ENCODE peak calls at places on chromosomes 7 and 10, in nine cellular contexts. One of them, this sample, is unnamed.

GRCh38 chr7:121267612-121268011 is 61.2 kb upstream of the WNT16 start:
- DNase-seq in AG04450: no peak
- DNase-seq in brain microvascular endothelial cell: no peak
- DNase-seq in choroid plexus epithelial cell: no peak
- DNase-seq in stomach: no peak
- DNase-seq in left ventricle myocardium inferior: no peak
- DNase-seq in psoas muscle: no peak
- DNase-seq in MCF 10A: no peak
- DNase-seq in gastrocnemius medialis: no peak
- DNase-seq in this sample: no peak

GRCh38 chr7:151990567-151990966 is 34.3 kb downstream of the GALNTL5 start:
- DNase-seq in AG04450: no peak
- DNase-seq in brain microvascular endothelial cell: peak; percentile 32
- DNase-seq in choroid plexus epithelial cell: peak; percentile 13
- DNase-seq in stomach: no peak
- DNase-seq in left ventricle myocardium inferior: no peak
- DNase-seq in psoas muscle: no peak
- DNase-seq in MCF 10A: peak; percentile 24
- DNase-seq in gastrocnemius medialis: no peak
- DNase-seq in this sample: no peak

GRCh38 chr10:15324113-15324512 is 47.0 kb downstream of the FAM171A1 start:
- DNase-seq in AG04450: no peak
- DNase-seq in brain microvascular endothelial cell: no peak
- DNase-seq in choroid plexus epithelial cell: no peak
- DNase-seq in stomach: no peak
- DNase-seq in left ventricle myocardium inferior: no peak
- DNase-seq in psoas muscle: no peak
- DNase-seq in MCF 10A: no peak
- DNase-seq in gastrocnemius medialis: no peak
- DNase-seq in this sample: no peak

GRCh38 chr10:11881477-11882417 is 58.6 kb downstream of the PROSER2 start:
- DNase-seq in AG04450: no peak
- DNase-seq in brain microvascular endothelial cell: no peak
- DNase-seq in choroid plexus epithelial cell: peak; percentile 46
- DNase-seq in stomach: no peak
- DNase-seq in left ventricle myocardium inferior: no peak
- DNase-seq in psoas muscle: no peak
- DNase-seq in MCF 10A: peak; percentile 80
- DNase-seq in gastrocnemius medialis: no peak
- DNase-seq in this sample: no peak

GRCh38 chr7:79822620-79823240 is 311.9 kb upstream of the GNAI1 start:
- DNase-seq in AG04450: no peak
- DNase-seq in brain microvascular endothelial cell: no peak
- DNase-seq in choroid plexus epithelial cell: no peak
- DNase-seq in stomach: no peak
- DNase-seq in left ventricle myocardium inferior: no peak
- DNase-seq in psoas muscle: no peak
- DNase-seq in MCF 10A: no peak
- DNase-seq in gastrocnemius medialis: no peak
- DNase-seq in this sample: no peak

GRCh38 chr7:156379242-156380070 is 261.1 kb upstream of the RNF32 start:
- DNase-seq in AG04450: no peak
- DNase-seq in brain microvascular endothelial cell: no peak
- DNase-seq in choroid plexus epithelial cell: no peak
- DNase-seq in stomach: no peak
- DNase-seq in left ventricle myocardium inferior: no peak
- DNase-seq in psoas muscle: no peak
- DNase-seq in MCF 10A: no peak
- DNase-seq in gastrocnemius medialis: no peak
- DNase-seq in this sample: no peak

GRCh38 chr10:47452495-47453434 is 31.1 kb downstream of the ANXA8 start:
- DNase-seq in AG04450: no peak
- DNase-seq in brain microvascular endothelial cell: no peak
- DNase-seq in choroid plexus epithelial cell: no peak
- DNase-seq in stomach: no peak
- DNase-seq in left ventricle myocardium inferior: no peak
- DNase-seq in psoas muscle: no peak
- DNase-seq in MCF 10A: no peak
- DNase-seq in gastrocnemius medialis: no peak
- DNase-seq in this sample: no peak

GRCh38 chr10:87794285-87794684 is 23.7 kb downstream of the ATAD1 start:
- DNase-seq in AG04450: no peak
- DNase-seq in brain microvascular endothelial cell: no peak
- DNase-seq in choroid plexus epithelial cell: no peak
- DNase-seq in stomach: no peak
- DNase-seq in left ventricle myocardium inferior: no peak
- DNase-seq in psoas muscle: no peak
- DNase-seq in MCF 10A: no peak
- DNase-seq in gastrocnemius medialis: no peak
- DNase-seq in this sample: no peak

GRCh38 chr7:141744131-141744530 is 6.0 kb downstream of the SSBP1 start:
- DNase-seq in AG04450: no peak
- DNase-seq in brain microvascular endothelial cell: no peak
- DNase-seq in choroid plexus epithelial cell: no peak
- DNase-seq in stomach: no peak
- DNase-seq in left ventricle myocardium inferior: no peak
- DNase-seq in psoas muscle: no peak
- DNase-seq in MCF 10A: no peak
- DNase-seq in gastrocnemius medialis: no peak
- DNase-seq in this sample: no peak

GRCh38 chr7:42235734-42236133 is 1.3 kb downstream of the GLI3 start:
- DNase-seq in AG04450: no peak
- DNase-seq in brain microvascular endothelial cell: no peak
- DNase-seq in choroid plexus epithelial cell: no peak
- DNase-seq in stomach: no peak
- DNase-seq in left ventricle myocardium inferior: no peak
- DNase-seq in psoas muscle: no peak
- DNase-seq in MCF 10A: peak; percentile 27
- DNase-seq in gastrocnemius medialis: no peak
- DNase-seq in this sample: no peak

GRCh38 chr7:46848944-46849343 is 733.0 kb downstream of the TNS3 start:
- DNase-seq in AG04450: no peak
- DNase-seq in brain microvascular endothelial cell: no peak
- DNase-seq in choroid plexus epithelial cell: peak; percentile 14
- DNase-seq in stomach: no peak
- DNase-seq in left ventricle myocardium inferior: no peak
- DNase-seq in psoas muscle: no peak
- DNase-seq in MCF 10A: no peak
- DNase-seq in gastrocnemius medialis: no peak
- DNase-seq in this sample: no peak

GRCh38 chr10:81838950-81839349 is 36.0 kb upstream of the NRG3 start:
- DNase-seq in AG04450: no peak
- DNase-seq in brain microvascular endothelial cell: peak; percentile 10
- DNase-seq in choroid plexus epithelial cell: peak; percentile 13
- DNase-seq in stomach: no peak
- DNase-seq in left ventricle myocardium inferior: no peak
- DNase-seq in psoas muscle: no peak
- DNase-seq in MCF 10A: peak; percentile 8
- DNase-seq in gastrocnemius medialis: no peak
- DNase-seq in this sample: no peak

GRCh38 chr7:134613623-134614347 is 32.9 kb upstream of the BPGM start:
- DNase-seq in AG04450: peak; percentile 91
- DNase-seq in brain microvascular endothelial cell: peak; percentile 97
- DNase-seq in choroid plexus epithelial cell: peak; percentile 98
- DNase-seq in stomach: no peak
- DNase-seq in left ventricle myocardium inferior: no peak
- DNase-seq in psoas muscle: no peak
- DNase-seq in MCF 10A: peak; percentile 97
- DNase-seq in gastrocnemius medialis: peak; percentile 18
- DNase-seq in this sample: no peak

GRCh38 chr7:157760004-157760730 is 423.4 kb downstream of the DNAJB6 start:
- DNase-seq in AG04450: no peak
- DNase-seq in brain microvascular endothelial cell: no peak
- DNase-seq in choroid plexus epithelial cell: peak; percentile 21
- DNase-seq in stomach: no peak
- DNase-seq in left ventricle myocardium inferior: no peak
- DNase-seq in psoas muscle: no peak
- DNase-seq in MCF 10A: no peak
- DNase-seq in gastrocnemius medialis: no peak
- DNase-seq in this sample: no peak

GRCh38 chr7:157590526-157590925 is 253.7 kb downstream of the DNAJB6 start:
- DNase-seq in AG04450: no peak
- DNase-seq in brain microvascular endothelial cell: no peak
- DNase-seq in choroid plexus epithelial cell: no peak
- DNase-seq in stomach: no peak
- DNase-seq in left ventricle myocardium inferior: no peak
- DNase-seq in psoas muscle: no peak
- DNase-seq in MCF 10A: no peak
- DNase-seq in gastrocnemius medialis: no peak
- DNase-seq in this sample: no peak

GRCh38 chr10:91312031-91312733 is 91.7 kb downstream of the PCGF5 start:
- DNase-seq in AG04450: no peak
- DNase-seq in brain microvascular endothelial cell: peak; percentile 32
- DNase-seq in choroid plexus epithelial cell: no peak
- DNase-seq in stomach: no peak
- DNase-seq in left ventricle myocardium inferior: no peak
- DNase-seq in psoas muscle: no peak
- DNase-seq in MCF 10A: no peak
- DNase-seq in gastrocnemius medialis: no peak
- DNase-seq in this sample: no peak

GRCh38 chr10:72086466-72087391 is 1.6 kb downstream of the SPOCK2 start:
- DNase-seq in AG04450: no peak
- DNase-seq in brain microvascular endothelial cell: no peak
- DNase-seq in choroid plexus epithelial cell: peak; percentile 32
- DNase-seq in stomach: no peak
- DNase-seq in left ventricle myocardium inferior: peak; percentile 50
- DNase-seq in psoas muscle: peak; percentile 67
- DNase-seq in MCF 10A: no peak
- DNase-seq in gastrocnemius medialis: no peak
- DNase-seq in this sample: no peak

GRCh38 chr10:119270893-119271361 is 63.6 kb downstream of the GRK5 start:
- DNase-seq in AG04450: no peak
- DNase-seq in brain microvascular endothelial cell: peak; percentile 39
- DNase-seq in choroid plexus epithelial cell: peak; percentile 58
- DNase-seq in stomach: peak; percentile 91
- DNase-seq in left ventricle myocardium inferior: peak; percentile 87
- DNase-seq in psoas muscle: peak; percentile 73
- DNase-seq in MCF 10A: no peak
- DNase-seq in gastrocnemius medialis: no peak
- DNase-seq in this sample: peak; percentile 57

GRCh38 chr7:76260171-76260703 is 42.2 kb upstream of the HSPB1 start:
- DNase-seq in AG04450: no peak
- DNase-seq in brain microvascular endothelial cell: no peak
- DNase-seq in choroid plexus epithelial cell: peak; percentile 22
- DNase-seq in stomach: no peak
- DNase-seq in left ventricle myocardium inferior: no peak
- DNase-seq in psoas muscle: no peak
- DNase-seq in MCF 10A: peak; percentile 20
- DNase-seq in gastrocnemius medialis: no peak
- DNase-seq in this sample: no peak

GRCh38 chr10:113240736-113241135 is 290.7 kb downstream of the TCF7L2 start:
- DNase-seq in AG04450: no peak
- DNase-seq in brain microvascular endothelial cell: no peak
- DNase-seq in choroid plexus epithelial cell: no peak
- DNase-seq in stomach: no peak
- DNase-seq in left ventricle myocardium inferior: no peak
- DNase-seq in psoas muscle: no peak
- DNase-seq in MCF 10A: no peak
- DNase-seq in gastrocnemius medialis: no peak
- DNase-seq in this sample: no peak
- TF ChIP-seq CTCF in AG04450: no peak
- TF ChIP-seq CTCF in brain microvascular endothelial cell: no peak
- TF ChIP-seq CTCF in choroid plexus epithelial cell: no peak
- TF ChIP-seq CTCF in stomach: no peak
- TF ChIP-seq CTCF in left ventricle myocardium inferior: no peak
- TF ChIP-seq CTCF in psoas muscle: no peak
- TF ChIP-seq CTCF in MCF 10A: no peak
- TF ChIP-seq CTCF in gastrocnemius medialis: no peak
- TF ChIP-seq CTCF in this sample: no peak

DNA sequence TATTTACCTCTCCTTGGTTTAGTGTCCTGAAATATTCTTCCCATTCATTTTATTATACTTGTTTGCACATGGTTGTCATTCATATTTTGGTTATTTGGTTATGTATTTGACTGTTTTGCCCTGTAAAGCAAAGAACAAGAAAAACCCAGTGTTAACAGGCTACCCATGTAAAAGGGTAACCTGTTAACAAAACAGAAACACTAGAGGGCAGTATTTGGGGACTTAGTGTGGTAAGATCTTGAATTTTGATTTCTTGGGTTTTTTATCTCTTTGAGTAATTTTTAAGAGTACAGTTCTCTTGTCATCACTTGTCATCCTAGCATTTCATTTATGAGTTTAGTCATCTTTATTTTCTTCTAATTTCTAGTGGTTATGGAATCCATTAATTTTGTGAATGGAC is 51.3 kb downstream of the POLL start:
- DNase-seq in AG04450: no peak
- DNase-seq in brain microvascular endothelial cell: no peak
- DNase-seq in choroid plexus epithelial cell: peak; percentile 58
- DNase-seq in stomach: no peak
- DNase-seq in left ventricle myocardium inferior: no peak
- DNase-seq in psoas muscle: no peak
- DNase-seq in MCF 10A: peak; percentile 51
- DNase-seq in gastrocnemius medialis: no peak
- DNase-seq in this sample: no peak
- TF ChIP-seq CTCF in AG04450: peak; percentile 51
- TF ChIP-seq CTCF in brain microvascular endothelial cell: peak; percentile 32
- TF ChIP-seq CTCF in choroid plexus epithelial cell: peak; percentile 46
- TF ChIP-seq CTCF in stomach: peak; percentile 25
- TF ChIP-seq CTCF in left ventricle myocardium inferior: peak; percentile 56
- TF ChIP-seq CTCF in psoas muscle: peak; percentile 51
- TF ChIP-seq CTCF in MCF 10A: peak; percentile 47
- TF ChIP-seq CTCF in gastrocnemius medialis: no peak
- TF ChIP-seq CTCF in this sample: peak; percentile 39

GRCh38 chr10:66586073-66586472 is 339.8 kb upstream of the LRRTM3 start:
- DNase-seq in AG04450: no peak
- DNase-seq in brain microvascular endothelial cell: peak; percentile 16
- DNase-seq in choroid plexus epithelial cell: peak; percentile 28
- DNase-seq in stomach: peak; percentile 48
- DNase-seq in left ventricle myocardium inferior: no peak
- DNase-seq in psoas muscle: no peak
- DNase-seq in MCF 10A: no peak
- DNase-seq in gastrocnemius medialis: no peak
- DNase-seq in this sample: no peak
- TF ChIP-seq CTCF in AG04450: peak; percentile 50
- TF ChIP-seq CTCF in brain microvascular endothelial cell: peak; percentile 59
- TF ChIP-seq CTCF in choroid plexus epithelial cell: peak; percentile 31
- TF ChIP-seq CTCF in stomach: no peak
- TF ChIP-seq CTCF in left ventricle myocardium inferior: no peak
- TF ChIP-seq CTCF in psoas muscle: no peak
- TF ChIP-seq CTCF in MCF 10A: peak; percentile 15
- TF ChIP-seq CTCF in gastrocnemius medialis: no peak
- TF ChIP-seq CTCF in this sample: no peak

DNA sequence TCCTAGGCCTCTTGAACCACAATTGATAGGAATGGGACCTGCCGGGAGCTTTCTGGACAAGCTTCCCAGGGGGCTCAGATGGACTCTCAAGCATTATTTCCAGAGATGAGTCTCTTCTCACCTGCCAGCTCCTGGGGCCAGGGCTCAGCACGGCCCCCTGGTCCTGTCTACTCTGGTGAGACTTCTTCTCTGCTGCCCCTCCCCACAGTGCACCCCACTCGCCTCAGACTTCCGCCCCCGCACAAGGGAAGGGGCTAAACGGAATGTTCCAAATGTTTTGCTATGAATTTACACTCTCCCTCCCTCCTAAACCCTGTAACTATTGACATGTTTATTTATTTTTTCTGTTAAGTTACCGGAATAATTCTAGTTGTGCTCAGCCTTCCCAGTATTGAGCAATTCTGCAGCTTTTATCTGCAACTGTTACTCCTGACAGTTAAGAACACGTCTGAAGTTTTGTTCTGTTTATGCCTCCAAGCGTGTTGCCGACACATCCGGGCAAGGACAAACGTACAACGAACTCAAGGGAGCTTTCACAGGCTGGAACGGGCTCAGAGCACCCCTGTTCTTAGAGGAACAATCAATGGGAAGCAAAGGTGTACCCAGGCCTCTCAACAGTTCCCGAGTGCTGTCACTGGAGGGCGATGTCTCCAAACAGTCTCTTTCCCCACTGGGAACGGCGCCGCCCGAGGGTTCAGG is 55.2 kb downstream of the FHIP2A start:
- DNase-seq in AG04450: no peak
- DNase-seq in brain microvascular endothelial cell: peak; percentile 72
- DNase-seq in choroid plexus epithelial cell: peak; percentile 82
- DNase-seq in stomach: peak; percentile 62
- DNase-seq in left ventricle myocardium inferior: peak; percentile 48
- DNase-seq in psoas muscle: peak; percentile 72
- DNase-seq in MCF 10A: peak; percentile 86
- DNase-seq in gastrocnemius medialis: peak; percentile 53
- DNase-seq in this sample: peak; percentile 46
- TF ChIP-seq CTCF in AG04450: peak; percentile 88
- TF ChIP-seq CTCF in brain microvascular endothelial cell: peak; percentile 93
- TF ChIP-seq CTCF in choroid plexus epithelial cell: peak; percentile 94
- TF ChIP-seq CTCF in stomach: peak; percentile 52
- TF ChIP-seq CTCF in left ventricle myocardium inferior: peak; percentile 79
- TF ChIP-seq CTCF in psoas muscle: peak; percentile 75
- TF ChIP-seq CTCF in MCF 10A: peak; percentile 90
- TF ChIP-seq CTCF in gastrocnemius medialis: peak; percentile 66
- TF ChIP-seq CTCF in this sample: peak; percentile 55

This sample was measured in tibial nerve.